ENCODE peak calls at places on chromosome 15, in nine cellular contexts. L, Z, A, Q, F, E, S, H and Y are unnamed samples.

GRCh38 chr15:78272326-78272725 is 8.0 kb downstream of the DNAJA4 start:
- DNase-seq in E (no peak), A (no peak), H (no peak), Q (no peak), F (no peak), Z (no peak), S (no peak), L (no peak), Y (no peak)

GRCh38 chr15:52233405-52233804 is 42.2 kb upstream of the GNB5 start:
- DNase-seq in H (no peak), E (no peak), A (no peak), F (no peak), L (no peak), S (no peak), Z (peak), Q (no peak), Y (no peak)

GRCh38 chr15:100020181-100020580 is 286.9 kb upstream of the LYSMD4 start:
- DNase-seq in A (no peak), Z (no peak), F (no peak), L (no peak), E (no peak), Q (no peak), S (no peak), H (no peak), Y (no peak)

GRCh38 chr15:75070674-75071073 is 47.3 kb downstream of the PPCDC start:
- DNase-seq in A (no peak), Z (no peak), L (no peak), S (no peak), F (no peak), E (no peak), Q (no peak), H (no peak), Y (no peak)

GRCh38 chr15:45021331-45021730 is 1.7 kb upstream of the SORD start:
- DNase-seq in Z (peak), L (no peak), A (no peak), H (no peak), S (no peak), E (no peak), F (no peak), Q (no peak), Y (no peak)

GRCh38 chr15:96974761-96975160 is 644.3 kb downstream of the NR2F2 start:
- DNase-seq in L (no peak), A (no peak), Q (no peak), S (no peak), F (no peak), E (no peak), H (no peak), Z (no peak), Y (no peak)

GRCh38 chr15:74785716-74786032 is 3.8 kb downstream of the CSK start:
- DNase-seq in Q (no peak), H (no peak), S (no peak), E (peak), F (no peak), A (no peak), Z (no peak), L (no peak), Y (no peak)

GRCh38 chr15:65189102-65189740 is 4.1 kb upstream of the CLPX start:
- DNase-seq in Q (no peak), F (no peak), L (peak), S (peak), E (peak), Z (peak), H (peak), A (no peak), Y (peak)

GRCh38 chr15:78162038-78162437 is 12.9 kb downstream of the IDH3A start:
- DNase-seq in E (no peak), L (no peak), S (no peak), H (no peak), Z (no peak), A (no peak), Q (peak), F (peak), Y (peak)